ENCODE peak calls at places on chromosomes 16 and 17, in six cellular contexts. One of them, this sample, is unnamed.

GRCh38 chr16:58678716-58679115 is 5.9 kb downstream of the SLC38A7 start:
- DNase-seq in iris pigment epithelial cell: no peak
- DNase-seq in IMR-90: no peak
- DNase-seq in AG04450: no peak
- DNase-seq in fibroblast of lung: no peak
- DNase-seq in stimulated activated CD4-positive, alpha-beta T cell treated with anti-CD3 and anti-CD28 coated beads, TNF-alpha, amount 100 ng/mL, for 1 hour: no peak
- DNase-seq in this sample: no peak

GRCh38 chr17:1752425-1752941 is 9.4 kb upstream of the SERPINF1 start:
- DNase-seq in iris pigment epithelial cell: no peak
- DNase-seq in IMR-90: no peak
- DNase-seq in AG04450: no peak
- DNase-seq in fibroblast of lung: no peak
- DNase-seq in stimulated activated CD4-positive, alpha-beta T cell treated with anti-CD3 and anti-CD28 coated beads, TNF-alpha, amount 100 ng/mL, for 1 hour: no peak
- DNase-seq in this sample: no peak

GRCh38 chr16:67198238-67198734 is 645 bp upstream of the ELMO3 start:
- DNase-seq in iris pigment epithelial cell: peak
- DNase-seq in IMR-90: peak
- DNase-seq in AG04450: no peak
- DNase-seq in fibroblast of lung: peak
- DNase-seq in stimulated activated CD4-positive, alpha-beta T cell treated with anti-CD3 and anti-CD28 coated beads, TNF-alpha, amount 100 ng/mL, for 1 hour: no peak
- DNase-seq in this sample: no peak

GRCh38 chr16:65336169-65336568 is 214.3 kb upstream of the CDH11 start:
- DNase-seq in iris pigment epithelial cell: peak
- DNase-seq in IMR-90: peak
- DNase-seq in AG04450: no peak
- DNase-seq in fibroblast of lung: peak
- DNase-seq in stimulated activated CD4-positive, alpha-beta T cell treated with anti-CD3 and anti-CD28 coated beads, TNF-alpha, amount 100 ng/mL, for 1 hour: no peak
- DNase-seq in this sample: no peak

GRCh38 chr17:40909755-40910154 is 24.7 kb upstream of the KRT20 start:
- DNase-seq in iris pigment epithelial cell: peak
- DNase-seq in IMR-90: peak
- DNase-seq in AG04450: peak
- DNase-seq in fibroblast of lung: peak
- DNase-seq in stimulated activated CD4-positive, alpha-beta T cell treated with anti-CD3 and anti-CD28 coated beads, TNF-alpha, amount 100 ng/mL, for 1 hour: no peak
- DNase-seq in this sample: no peak

GRCh38 chr16:9898555-9898954 is 283.7 kb downstream of the GRIN2A start:
- DNase-seq in iris pigment epithelial cell: no peak
- DNase-seq in IMR-90: no peak
- DNase-seq in AG04450: no peak
- DNase-seq in fibroblast of lung: no peak
- DNase-seq in stimulated activated CD4-positive, alpha-beta T cell treated with anti-CD3 and anti-CD28 coated beads, TNF-alpha, amount 100 ng/mL, for 1 hour: no peak
- DNase-seq in this sample: no peak

GRCh38 chr16:73031155-73031866 is 16.6 kb downstream of the ZFHX3 start:
- DNase-seq in iris pigment epithelial cell: no peak
- DNase-seq in IMR-90: no peak
- DNase-seq in AG04450: no peak
- DNase-seq in fibroblast of lung: no peak
- DNase-seq in stimulated activated CD4-positive, alpha-beta T cell treated with anti-CD3 and anti-CD28 coated beads, TNF-alpha, amount 100 ng/mL, for 1 hour: no peak
- DNase-seq in this sample: no peak

GRCh38 chr16:69709456-69710084 is 16.8 kb downstream of the NQO1 start:
- DNase-seq in iris pigment epithelial cell: peak
- DNase-seq in IMR-90: peak
- DNase-seq in AG04450: no peak
- DNase-seq in fibroblast of lung: peak
- DNase-seq in stimulated activated CD4-positive, alpha-beta T cell treated with anti-CD3 and anti-CD28 coated beads, TNF-alpha, amount 100 ng/mL, for 1 hour: no peak
- DNase-seq in this sample: no peak

GRCh38 chr16:23905027-23905426 is 69.2 kb downstream of the PRKCB start:
- DNase-seq in iris pigment epithelial cell: peak
- DNase-seq in IMR-90: peak
- DNase-seq in AG04450: peak
- DNase-seq in fibroblast of lung: peak
- DNase-seq in stimulated activated CD4-positive, alpha-beta T cell treated with anti-CD3 and anti-CD28 coated beads, TNF-alpha, amount 100 ng/mL, for 1 hour: no peak
- DNase-seq in this sample: no peak

GRCh38 chr17:56819431-56820145 is 14.1 kb downstream of the C17orf67 start:
- DNase-seq in iris pigment epithelial cell: peak
- DNase-seq in IMR-90: peak
- DNase-seq in AG04450: peak
- DNase-seq in fibroblast of lung: peak
- DNase-seq in stimulated activated CD4-positive, alpha-beta T cell treated with anti-CD3 and anti-CD28 coated beads, TNF-alpha, amount 100 ng/mL, for 1 hour: peak
- DNase-seq in this sample: peak

GRCh38 chr16:14955546-14956231 is 18.4 kb downstream of the NPIPA1 start:
- DNase-seq in iris pigment epithelial cell: no peak
- DNase-seq in IMR-90: no peak
- DNase-seq in AG04450: no peak
- DNase-seq in fibroblast of lung: no peak
- DNase-seq in stimulated activated CD4-positive, alpha-beta T cell treated with anti-CD3 and anti-CD28 coated beads, TNF-alpha, amount 100 ng/mL, for 1 hour: no peak
- DNase-seq in this sample: no peak

GRCh38 chr17:4559139-4559791 is 1.1 kb downstream of the GGT6 start:
- DNase-seq in iris pigment epithelial cell: no peak
- DNase-seq in IMR-90: no peak
- DNase-seq in AG04450: no peak
- DNase-seq in fibroblast of lung: no peak
- DNase-seq in stimulated activated CD4-positive, alpha-beta T cell treated with anti-CD3 and anti-CD28 coated beads, TNF-alpha, amount 100 ng/mL, for 1 hour: no peak
- DNase-seq in this sample: no peak

GRCh38 chr17:34692932-34693331 is 113.5 kb downstream of the TMEM132E start:
- DNase-seq in iris pigment epithelial cell: peak
- DNase-seq in IMR-90: no peak
- DNase-seq in AG04450: no peak
- DNase-seq in fibroblast of lung: no peak
- DNase-seq in stimulated activated CD4-positive, alpha-beta T cell treated with anti-CD3 and anti-CD28 coated beads, TNF-alpha, amount 100 ng/mL, for 1 hour: no peak
- DNase-seq in this sample: no peak

GRCh38 chr17:64277831-64278562 is 14.9 kb upstream of the TEX2 start:
- DNase-seq in iris pigment epithelial cell: no peak
- DNase-seq in IMR-90: peak
- DNase-seq in AG04450: no peak
- DNase-seq in fibroblast of lung: no peak
- DNase-seq in stimulated activated CD4-positive, alpha-beta T cell treated with anti-CD3 and anti-CD28 coated beads, TNF-alpha, amount 100 ng/mL, for 1 hour: no peak
- DNase-seq in this sample: no peak

GRCh38 chr17:75428775-75429469 is 23.4 kb upstream of the GRB2 start:
- DNase-seq in iris pigment epithelial cell: peak
- DNase-seq in IMR-90: peak
- DNase-seq in AG04450: peak
- DNase-seq in fibroblast of lung: peak
- DNase-seq in stimulated activated CD4-positive, alpha-beta T cell treated with anti-CD3 and anti-CD28 coated beads, TNF-alpha, amount 100 ng/mL, for 1 hour: no peak
- DNase-seq in this sample: no peak

GRCh38 chr17:9232591-9233270 is 211.4 kb downstream of the NTN1 start:
- DNase-seq in iris pigment epithelial cell: no peak
- DNase-seq in IMR-90: no peak
- DNase-seq in AG04450: no peak
- DNase-seq in fibroblast of lung: no peak
- DNase-seq in stimulated activated CD4-positive, alpha-beta T cell treated with anti-CD3 and anti-CD28 coated beads, TNF-alpha, amount 100 ng/mL, for 1 hour: no peak
- DNase-seq in this sample: no peak

GRCh38 chr17:48575066-48575582 is 3.0 kb downstream of the HOXB4 start:
- DNase-seq in iris pigment epithelial cell: no peak
- DNase-seq in IMR-90: peak
- DNase-seq in AG04450: no peak
- DNase-seq in fibroblast of lung: peak
- DNase-seq in stimulated activated CD4-positive, alpha-beta T cell treated with anti-CD3 and anti-CD28 coated beads, TNF-alpha, amount 100 ng/mL, for 1 hour: no peak
- DNase-seq in this sample: no peak

GRCh38 chr17:76827736-76828135 is 40.5 kb upstream of the MGAT5B start:
- DNase-seq in iris pigment epithelial cell: peak
- DNase-seq in IMR-90: no peak
- DNase-seq in AG04450: no peak
- DNase-seq in fibroblast of lung: no peak
- DNase-seq in stimulated activated CD4-positive, alpha-beta T cell treated with anti-CD3 and anti-CD28 coated beads, TNF-alpha, amount 100 ng/mL, for 1 hour: no peak
- DNase-seq in this sample: no peak

GRCh38 chr16:65933703-65934102 is 432.8 kb upstream of the CDH5 start:
- DNase-seq in iris pigment epithelial cell: no peak
- DNase-seq in IMR-90: no peak
- DNase-seq in AG04450: no peak
- DNase-seq in fibroblast of lung: no peak
- DNase-seq in stimulated activated CD4-positive, alpha-beta T cell treated with anti-CD3 and anti-CD28 coated beads, TNF-alpha, amount 100 ng/mL, for 1 hour: no peak
- DNase-seq in this sample: no peak

GRCh38 chr16:71542377-71542776 is 16.2 kb downstream of the CHST4 start:
- DNase-seq in iris pigment epithelial cell: peak
- DNase-seq in IMR-90: peak
- DNase-seq in AG04450: no peak
- DNase-seq in fibroblast of lung: no peak
- DNase-seq in stimulated activated CD4-positive, alpha-beta T cell treated with anti-CD3 and anti-CD28 coated beads, TNF-alpha, amount 100 ng/mL, for 1 hour: peak
- DNase-seq in this sample: peak

This sample was measured in central memory CD8-positive, alpha-beta T cell.